ENCODE peak calls at places on chromosome X, in ten cellular contexts. R is AG09309, Z is H1, K is GM20000, A is HepG2, L is body of pancreas, H is lower lobe of right lung, J is psoas muscle, Q is gastrocnemius medialis, S is hepatocyte. Y is an unnamed sample.

GRCh38 chrX:132909643-132910042 is 48.8 kb downstream of the HS6ST2 start:
- DNase-seq in R (no peak), Z (no peak), K (no peak), A (no peak), L (no peak), H (no peak), J (no peak), Q (no peak), S (no peak), Y (no peak)

GRCh38 chrX:133698298-133698697 is 283.0 kb upstream of the GPC4 start:
- DNase-seq in R (no peak), Z (no peak), K (no peak), A (no peak), L (no peak), H (no peak), J (no peak), Q (no peak), S (no peak), Y (no peak)

GRCh38 chrX:10028283-10029104 is 61.3 kb downstream of the CLDN34 start:
- DNase-seq in R (no peak), Z (no peak), K (no peak), A (no peak), L (no peak), H (no peak), J (no peak), Q (no peak), S (no peak), Y (no peak)

GRCh38 chrX:40172169-40172979 is 74.6 kb upstream of the BCOR start:
- DNase-seq in R (no peak), Z (no peak), K (peak), A (no peak), L (peak), H (peak), J (peak), Q (peak), S (peak), Y (no peak)

GRCh38 chrX:149495573-149496071 is 9.5 kb downstream of the IDS start:
- DNase-seq in R (peak), Z (no peak), K (no peak), A (peak), L (no peak), H (no peak), J (no peak), Q (peak), S (peak), Y (no peak)

GRCh38 chrX:53031380-53031779 is 17.2 kb upstream of the GPR173 start:
- DNase-seq in R (no peak), Z (no peak), K (no peak), A (no peak), L (no peak), H (no peak), J (no peak), Q (no peak), S (no peak), Y (no peak)

GRCh38 chrX:50327235-50327634 is 122.7 kb downstream of the CCNB3 start:
- DNase-seq in R (no peak), Z (no peak), K (no peak), A (no peak), L (no peak), H (no peak), J (no peak), Q (no peak), S (no peak), Y (no peak)

GRCh38 chrX:12999422-12999821 is 24.5 kb downstream of the TMSB4X start:
- DNase-seq in R (no peak), Z (no peak), K (no peak), A (no peak), L (no peak), H (no peak), J (no peak), Q (no peak), S (no peak), Y (no peak)

GRCh38 chrX:22037911-22038537 is 5.9 kb downstream of the PHEX start:
- DNase-seq in R (no peak), Z (no peak), K (no peak), A (no peak), L (no peak), H (no peak), J (no peak), Q (no peak), S (no peak), Y (no peak)

GRCh38 chrX:52867610-52868348 is at the start of gene XAGE3:
- DNase-seq in R (no peak), Z (no peak), K (no peak), A (no peak), L (no peak), H (no peak), J (no peak), Q (no peak), S (no peak), Y (no peak)

GRCh38 chrX:3271485-3272186 is 74.8 kb downstream of the MXRA5 start:
- DNase-seq in R (peak), Z (no peak), K (no peak), A (no peak), L (no peak), H (no peak), J (no peak), Q (no peak), S (peak), Y (no peak)

GRCh38 chrX:72021975-72022374 is 109.7 kb downstream of the RTL5 start:
- DNase-seq in R (no peak), Z (no peak), K (peak), A (no peak), L (no peak), H (no peak), J (no peak), Q (no peak), S (no peak), Y (no peak)

GRCh38 chrX:20995829-20996228 is 378.4 kb upstream of the CNKSR2 start:
- DNase-seq in R (no peak), Z (no peak), K (no peak), A (no peak), L (no peak), H (no peak), J (no peak), Q (no peak), S (no peak), Y (no peak)

GRCh38 chrX:7132335-7133035 is 15.0 kb upstream of the STS start:
- DNase-seq in R (peak), Z (peak), K (peak), A (peak), L (peak), H (peak), J (no peak), Q (no peak), S (peak), Y (no peak)

GRCh38 chrX:63764946-63765345 is 20.1 kb downstream of the ARHGEF9 start:
- DNase-seq in R (no peak), Z (no peak), K (no peak), A (no peak), L (no peak), H (no peak), J (no peak), Q (no peak), S (no peak), Y (no peak)

GRCh38 chrX:39975094-39975865 is 122.5 kb downstream of the BCOR start:
- DNase-seq in R (no peak), Z (no peak), K (no peak), A (peak), L (no peak), H (no peak), J (no peak), Q (no peak), S (peak), Y (no peak)

GRCh38 chrX:15497865-15498264 is 2.7 kb upstream of the BMX start:
- DNase-seq in R (no peak), Z (no peak), K (peak), A (peak), L (peak), H (no peak), J (no peak), Q (peak), S (peak), Y (peak)

GRCh38 chrX:130896816-130897508 is 6.0 kb downstream of the ENOX2 start:
- DNase-seq in R (no peak), Z (no peak), K (no peak), A (no peak), L (no peak), H (no peak), J (no peak), Q (peak), S (no peak), Y (no peak)

GRCh38 chrX:136779346-136779781 is 1.4 kb downstream of the ARHGEF6 start:
- DNase-seq in R (no peak), Z (no peak), K (no peak), A (no peak), L (no peak), H (no peak), J (no peak), Q (no peak), S (no peak), Y (no peak)

GRCh38 chrX:111098874-111099273 is 2.9 kb downstream of the PAK3 start:
- DNase-seq in R (no peak), Z (no peak), K (peak), A (peak), L (peak), H (peak), J (peak), Q (no peak), S (peak), Y (peak)

GRCh38 chrX:40465735-40466551 is 114.8 kb upstream of the ATP6AP2 start:
- DNase-seq in R (no peak), Z (no peak), K (no peak), A (no peak), L (no peak), H (no peak), J (peak), Q (no peak), S (no peak), Y (no peak)

GRCh38 chrX:120021927-120022326 is 55.6 kb downstream of the RHOXF2B start:
- DNase-seq in R (no peak), Z (no peak), K (no peak), A (peak), L (no peak), H (no peak), J (no peak), Q (no peak), S (no peak), Y (no peak)

GRCh38 chrX:109886122-109886761 is 116.7 kb upstream of the TMEM164 start:
- DNase-seq in R (no peak), Z (no peak), K (peak), A (peak), L (peak), H (peak), J (no peak), Q (no peak), S (peak), Y (no peak)

GRCh38 chrX:145533534-145533933 is 284.1 kb upstream of the SLITRK2 start:
- DNase-seq in R (no peak), Z (no peak), K (no peak), A (no peak), L (no peak), H (no peak), J (no peak), Q (no peak), S (no peak), Y (no peak)

GRCh38 chrX:81114757-81115156 is 87.0 kb downstream of the HMGN5 start:
- DNase-seq in R (no peak), Z (no peak), K (no peak), A (no peak), L (no peak), H (no peak), J (no peak), Q (no peak), S (no peak), Y (no peak)

GRCh38 chrX:106484233-106484632 is 127.5 kb upstream of the RADX start:
- DNase-seq in R (no peak), Z (no peak), K (peak), A (no peak), L (no peak), H (no peak), J (no peak), Q (no peak), S (no peak), Y (no peak)

GRCh38 chrX:13775837-13776236 is 41.1 kb downstream of the GPM6B start:
- DNase-seq in R (no peak), Z (no peak), K (no peak), A (no peak), L (no peak), H (no peak), J (no peak), Q (no peak), S (no peak), Y (no peak)

GRCh38 chrX:136598631-136599030 is 49.3 kb upstream of the CD40LG start:
- DNase-seq in R (no peak), Z (no peak), K (no peak), A (no peak), L (no peak), H (no peak), J (no peak), Q (no peak), S (no peak), Y (no peak)

GRCh38 chrX:100649550-100650356 is 5.8 kb downstream of the SRPX2 start:
- DNase-seq in R (peak), Z (no peak), K (no peak), A (peak), L (peak), H (peak), J (peak), Q (peak), S (peak), Y (no peak)

GRCh38 chrX:97860206-97860605 is 976.5 kb downstream of the RPA4 start:
- DNase-seq in R (peak), Z (no peak), K (no peak), A (no peak), L (no peak), H (no peak), J (no peak), Q (no peak), S (no peak), Y (no peak)
- TF ChIP-seq CTCF in R (no peak), Z (no peak), K (no peak), A (no peak), L (no peak), H (no peak), J (no peak), Q (no peak), S (no peak), Y (no peak)

GRCh38 chrX:49106296-49106695 is 17.2 kb downstream of the GPKOW start:
- DNase-seq in R (no peak), Z (no peak), K (no peak), A (no peak), L (no peak), H (no peak), J (no peak), Q (no peak), S (no peak), Y (no peak)

GRCh38 chrX:49110417-49110816 is 13.1 kb downstream of the GPKOW start:
- DNase-seq in R (no peak), Z (no peak), K (no peak), A (no peak), L (no peak), H (no peak), J (no peak), Q (no peak), S (no peak), Y (no peak)

GRCh38 chrX:49108641-49109040 is 14.9 kb downstream of the GPKOW start:
- DNase-seq in R (no peak), Z (no peak), K (no peak), A (no peak), L (no peak), H (no peak), J (no peak), Q (no peak), S (no peak), Y (no peak)

GRCh38 chrX:49103637-49104036 is 19.9 kb downstream of the GPKOW start:
- DNase-seq in R (no peak), Z (no peak), K (no peak), A (peak), L (no peak), H (no peak), J (no peak), Q (no peak), S (no peak), Y (no peak)

GRCh38 chrX:49106930-49107329 is 16.6 kb downstream of the GPKOW start:
- DNase-seq in R (peak), Z (no peak), K (no peak), A (peak), L (peak), H (no peak), J (peak), Q (peak), S (peak), Y (no peak)
- TF ChIP-seq CTCF in R (peak), Z (peak), K (no peak), A (peak), L (no peak), H (peak), J (peak), Q (peak), S (peak), Y (no peak)

DNA sequence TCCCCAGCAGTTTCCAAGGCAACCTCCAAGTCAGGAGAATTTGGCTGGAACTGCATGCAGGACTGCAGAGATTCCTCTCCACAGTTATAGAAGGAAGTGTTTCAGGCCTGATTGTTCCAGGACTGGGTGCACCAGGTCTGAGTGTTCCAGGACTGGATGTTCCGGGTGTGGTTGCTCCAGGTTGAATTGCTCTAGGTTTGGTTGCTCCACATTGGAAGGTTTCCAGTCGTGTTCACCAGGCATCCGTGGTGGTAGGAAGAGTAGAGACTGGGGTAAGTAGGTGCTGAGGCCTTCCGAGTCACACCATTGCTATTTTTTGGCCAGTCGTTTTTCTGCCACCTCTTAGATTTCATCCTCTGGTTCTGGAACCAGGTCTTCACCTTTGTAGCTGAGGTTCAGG is 105.4 kb downstream of the MSN start:
- DNase-seq in R (no peak), Z (no peak), K (no peak), A (no peak), L (no peak), H (no peak), J (no peak), Q (no peak), S (no peak), Y (no peak)
- TF ChIP-seq CTCF in R (no peak), Z (no peak), K (no peak), A (no peak), L (no peak), H (no peak), J (no peak), Q (no peak), S (no peak), Y (no peak)

DNA sequence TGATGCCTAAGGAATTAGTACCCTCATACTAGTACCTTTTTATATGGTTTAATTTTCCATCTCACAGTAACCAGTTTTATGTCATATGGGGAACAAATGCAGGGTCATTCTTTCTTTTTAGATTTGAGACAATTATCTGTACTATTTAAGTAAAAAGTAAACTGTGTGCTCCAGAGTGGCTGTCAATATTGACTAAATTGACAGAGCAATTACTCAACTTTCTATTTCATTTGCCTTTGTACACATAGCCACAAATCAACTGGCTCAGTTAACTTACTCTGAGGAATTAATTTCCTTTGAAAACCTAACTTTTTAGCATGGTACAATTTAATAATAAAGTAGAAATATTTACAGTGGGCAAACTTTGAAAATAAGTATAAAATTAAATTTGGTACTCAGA is 28.5 kb upstream of the TEX13C start:
- DNase-seq in R (no peak), Z (no peak), K (no peak), A (no peak), L (no peak), H (no peak), J (no peak), Q (no peak), S (no peak), Y (no peak)
- TF ChIP-seq CTCF in R (no peak), Z (no peak), K (no peak), A (no peak), L (no peak), H (no peak), J (no peak), Q (no peak), S (no peak), Y (no peak)